ENCODE peak calls at places on chromosome 1, in seven cellular contexts. V is iris pigment epithelial cell, E is GM03348, Q is Caki2, Y is neural crest cell, I is GM12865, T is NCI-H69. S is an unnamed sample.

GRCh38 chr1:212315907-212316306 is 30.7 kb downstream of the PPP2R5A start:
- DNase-seq in I (peak), V (peak), Y (no peak), T (peak), E (no peak), Q (peak), S (peak)

GRCh38 chr1:66282343-66282852 is 251.6 kb upstream of the SGIP1 start:
- DNase-seq in Q (peak), Y (no peak), E (peak), V (peak), T (no peak), I (peak), S (peak)

GRCh38 chr1:226109829-226110248 is 47.3 kb downstream of the H3-3A start:
- DNase-seq in V (peak), E (peak), T (peak), Q (peak), Y (peak), I (peak), S (peak)

GRCh38 chr1:153985984-153986761 is at the start of gene RAB13:
- DNase-seq in Q (peak), T (peak), Y (peak), I (peak), E (peak), V (peak), S (peak)

GRCh38 chr1:31593770-31594632 is 17.7 kb downstream of the TINAGL1 start:
- DNase-seq in E (peak), Q (peak), I (peak), V (peak), Y (peak), T (peak), S (peak)

GRCh38 chr1:232880354-232880753 is 70.1 kb upstream of the NTPCR start:
- DNase-seq in E (peak), Q (no peak), T (peak), V (peak), I (peak), Y (peak), S (peak)

GRCh38 chr1:32989160-32989894 is 24.7 kb upstream of the RNF19B start:
- DNase-seq in Q (peak), T (no peak), V (peak), I (peak), E (peak), Y (no peak), S (peak)

GRCh38 chr1:110343249-110343648 is 4.1 kb downstream of the RBM15 start:
- DNase-seq in E (no peak), Y (no peak), T (no peak), V (no peak), I (no peak), Q (no peak), S (no peak)

GRCh38 chr1:51957618-51958017 is 32.9 kb downstream of the RAB3B start:
- DNase-seq in V (no peak), E (no peak), Y (no peak), I (no peak), T (peak), Q (no peak), S (no peak)

GRCh38 chr1:234544094-234544579 is 65.2 kb upstream of the TARBP1 start:
- DNase-seq in V (peak), I (no peak), T (peak), Q (peak), Y (no peak), E (peak), S (peak)

GRCh38 chr1:14778882-14779594 is 180.6 kb downstream of the KAZN start:
- DNase-seq in T (peak), Y (peak), Q (no peak), I (peak), E (peak), V (peak), S (peak)

GRCh38 chr1:193183019-193183643 is 3.3 kb downstream of the B3GALT2 start:
- DNase-seq in Q (peak), V (peak), T (peak), Y (peak), E (peak), I (peak), S (peak)

GRCh38 chr1:37726191-37726590 is 33.9 kb downstream of the CDCA8 start:
- DNase-seq in V (no peak), Q (no peak), I (no peak), T (peak), E (no peak), Y (no peak), S (no peak)

GRCh38 chr1:220748091-220748934 is at the start of gene MTARC2:
- DNase-seq in V (peak), Q (peak), T (peak), I (peak), E (peak), Y (peak), S (peak)

GRCh38 chr1:206998811-206999210 is 28.6 kb upstream of the FCAMR start:
- DNase-seq in V (no peak), I (no peak), T (no peak), E (no peak), Y (no peak), Q (no peak), S (no peak)

GRCh38 chr1:155247667-155248563 is 7.4 kb downstream of the ENTREP3 start:
- DNase-seq in Q (no peak), I (no peak), Y (no peak), V (no peak), E (no peak), T (no peak), S (no peak)

GRCh38 chr1:228315945-228316588 is 90.6 kb downstream of the TRIM11 start:
- DNase-seq in Q (no peak), E (no peak), T (no peak), V (no peak), I (no peak), Y (no peak), S (no peak)

GRCh38 chr1:228344631-228345072 is 62.0 kb downstream of the TRIM11 start:
- DNase-seq in E (no peak), I (no peak), T (no peak), Y (no peak), V (no peak), Q (no peak), S (no peak)

GRCh38 chr1:20485527-20486456 is at the start of gene CAMK2N1:
- DNase-seq in Y (peak), E (peak), I (no peak), Q (peak), V (peak), T (peak), S (peak)

GRCh38 chr1:119752592-119752991 is 16.1 kb downstream of the HMGCS2 start:
- DNase-seq in I (no peak), Y (no peak), Q (no peak), T (no peak), V (no peak), E (no peak), S (no peak)

GRCh38 chr1:162265983-162266382 is 110.7 kb downstream of the SPATA46 start:
- DNase-seq in E (no peak), I (peak), T (no peak), V (no peak), Q (no peak), Y (no peak), S (no peak)

GRCh38 chr1:216193839-216194443 is 229.3 kb downstream of the USH2A start:
- DNase-seq in E (peak), Q (no peak), V (no peak), I (no peak), T (peak), Y (no peak), S (no peak)

GRCh38 chr1:160814856-160815255 is 18.9 kb downstream of the LY9 start:
- DNase-seq in Q (no peak), V (no peak), Y (no peak), E (no peak), T (no peak), I (no peak), S (no peak)

GRCh38 chr1:219121634-219122033 is 52.0 kb upstream of the LYPLAL1 start:
- DNase-seq in E (no peak), I (no peak), Y (no peak), V (no peak), Q (no peak), T (no peak), S (no peak)

GRCh38 chr1:228082975-228083870 is 715 bp downstream of the ARF1 start:
- DNase-seq in Q (peak), E (peak), I (peak), T (peak), V (no peak), Y (no peak), S (peak)

GRCh38 chr1:68495532-68495931 is 1.4 kb downstream of the DEPDC1 start:
- DNase-seq in Q (peak), I (no peak), T (peak), V (no peak), E (no peak), Y (no peak), S (peak)

GRCh38 chr1:9689971-9690381 is 38.4 kb downstream of the PIK3CD start:
- DNase-seq in Y (peak), V (peak), I (no peak), E (peak), Q (peak), T (peak), S (peak)

GRCh38 chr1:89821322-89822108 is 683 bp downstream of the LRRC8D start:
- DNase-seq in Y (peak), V (peak), Q (peak), E (peak), I (peak), T (peak), S (peak)